ENCODE peak calls at places on chromosomes 16 and 17, in six cellular contexts. P is stomach, T is transverse colon, K is GM12878, Z is pancreas, G is psoas muscle. S is an unnamed sample.

GRCh38 chr16:68370221-68370920 is 59.6 kb downstream of the PRMT7 start:
- DNase-seq in K (no peak), Z (no peak), T (no peak), G (no peak), P (no peak), S (no peak)

GRCh38 chr16:69294051-69294450 is 17.1 kb upstream of the VPS4A start:
- DNase-seq in P (no peak), Z (no peak), T (no peak), G (no peak), K (no peak), S (no peak)

GRCh38 chr17:32878211-32878610 is 1.3 kb upstream of the MYO1D start:
- DNase-seq in Z (no peak), T (no peak), K (no peak), G (peak), P (peak), S (peak)

GRCh38 chr16:70638814-70639792 is 7.3 kb upstream of the IL34 start:
- DNase-seq in G (no peak), P (no peak), T (peak), Z (no peak), K (no peak), S (no peak)

GRCh38 chr17:79617740-79618382 is 7.0 kb upstream of the RBFOX3 start:
- DNase-seq in Z (peak), G (no peak), P (no peak), T (no peak), K (no peak), S (no peak)

GRCh38 chr17:59848385-59848668 is 44.4 kb downstream of the TUBD1 start:
- DNase-seq in Z (no peak), G (no peak), T (no peak), K (no peak), P (peak), S (no peak)

GRCh38 chr17:77308768-77309726 is 168.3 kb downstream of the SEC14L1 start:
- DNase-seq in T (no peak), P (no peak), K (no peak), G (no peak), Z (no peak), S (no peak)

GRCh38 chr17:39739020-39739884 is 1.5 kb downstream of the GRB7 start:
- DNase-seq in Z (peak), K (no peak), P (peak), G (no peak), T (peak), S (no peak)

GRCh38 chr17:7356072-7356549 is 1.2 kb downstream of the TMEM95 start:
- DNase-seq in Z (peak), G (peak), K (no peak), T (peak), P (peak), S (peak)

GRCh38 chr17:74877592-74878543 is 5.1 kb upstream of the FDXR start:
- DNase-seq in Z (no peak), P (peak), T (peak), K (no peak), G (no peak), S (no peak)

GRCh38 chr16:21646721-21647561 is 5.5 kb downstream of the IGSF6 start:
- DNase-seq in Z (no peak), K (peak), G (no peak), P (peak), T (peak), S (no peak)

GRCh38 chr17:36182176-36183000 is 6.0 kb upstream of the TBC1D3B start:
- DNase-seq in K (no peak), T (no peak), P (no peak), G (peak), Z (peak), S (peak)

GRCh38 chr16:86508947-86509758 is 1.2 kb upstream of the FOXF1 start:
- DNase-seq in P (no peak), Z (peak), G (peak), T (peak), K (no peak), S (peak)

GRCh38 chr17:67717192-67717623 is 528 bp upstream of the NOL11 start:
- DNase-seq in T (no peak), P (no peak), Z (no peak), G (no peak), K (no peak), S (no peak)

GRCh38 chr17:6701719-6702118 is 11.4 kb downstream of the SLC13A5 start:
- DNase-seq in K (no peak), T (no peak), Z (peak), G (no peak), P (no peak), S (no peak)

GRCh38 chr17:34222732-34223486 is 32.2 kb upstream of the CCL2 start:
- DNase-seq in G (no peak), T (no peak), Z (no peak), P (no peak), K (no peak), S (no peak)

GRCh38 chr16:3401719-3402397 is 843 bp downstream of the ZNF174 start:
- DNase-seq in Z (no peak), T (no peak), K (no peak), P (no peak), G (no peak), S (no peak)

GRCh38 chr17:82893779-82894178 is 54.0 kb upstream of the ZNF750 start:
- DNase-seq in T (no peak), Z (no peak), P (no peak), K (no peak), G (no peak), S (no peak)

GRCh38 chr16:23629516-23629915 is 11.6 kb downstream of the PALB2 start:
- DNase-seq in K (no peak), T (no peak), P (no peak), G (no peak), Z (no peak), S (no peak)

GRCh38 chr16:15752717-15753488 is 102.9 kb downstream of the NDE1 start:
- DNase-seq in Z (no peak), K (no peak), T (no peak), P (no peak), G (no peak), S (no peak)
- H3K4me3 ChIP-seq in Z (no peak), K (no peak), T (no peak), P (no peak), G (no peak), S (no peak)

GRCh38 chr17:81018044-81018802 is 16.7 kb upstream of the BAIAP2 start:
- DNase-seq in T (peak), Z (no peak), G (peak), P (no peak), K (peak), S (no peak)
- H3K27ac ChIP-seq in T (peak), Z (no peak), G (peak), P (peak), K (no peak), S (peak)

DNA sequence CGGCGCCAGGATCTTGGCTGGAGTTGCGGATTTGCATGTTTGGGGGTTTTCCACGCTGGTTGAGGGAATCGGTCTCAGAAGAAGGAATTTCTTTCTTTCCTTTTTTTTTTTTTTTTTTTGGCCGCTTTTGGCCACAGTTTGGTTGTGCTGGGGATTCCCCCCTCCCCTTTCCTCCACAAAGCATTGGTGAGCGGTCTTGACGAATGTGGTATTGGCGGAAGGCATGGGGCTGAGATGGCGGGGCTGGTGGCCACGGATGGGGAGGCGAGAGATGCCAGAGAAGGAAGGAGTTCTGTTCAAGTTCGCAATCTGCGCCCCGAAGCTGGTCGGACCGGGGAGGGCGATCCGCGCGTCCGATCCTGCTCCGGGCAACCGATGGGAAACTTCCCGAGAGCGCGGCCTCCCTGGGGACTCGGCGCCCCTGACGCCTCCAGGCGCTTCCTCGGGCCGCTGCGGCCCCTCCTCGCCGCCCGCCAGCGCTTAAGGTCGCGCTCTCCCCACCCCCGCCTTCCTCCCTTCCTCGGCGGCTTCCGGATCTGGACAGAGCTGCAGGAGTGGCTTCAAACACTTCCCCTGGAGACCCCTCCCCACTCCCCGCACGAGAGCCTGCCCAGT is 43.2 kb downstream of the RAI1 start:
- DNase-seq in T (no peak), Z (no peak), G (no peak), K (no peak), P (no peak), S (peak)
- H3K4me3 ChIP-seq in T (peak), Z (peak), G (peak), K (peak), P (peak), S (peak)

GRCh38 chr16:84182680-84183571 is 3.9 kb downstream of the TAF1C start:
- DNase-seq in Z (no peak), K (no peak), P (no peak), T (no peak), G (no peak), S (no peak)
- H3K27ac ChIP-seq in Z (no peak), K (no peak), P (no peak), T (no peak), G (no peak), S (peak)

S was measured in heart right ventricle.